ENCODE peak calls at places on chromosomes 4 and X, in eight cellular contexts. F, G, I, W, C, U, B and K are unnamed samples.

GRCh38 chr4:44738615-44739014 is 12.3 kb upstream of the GNPDA2 start:
- DNase-seq in G (peak), B (no peak), U (no peak), C (peak), W (no peak), F (peak), I (peak), K (no peak)

GRCh38 chrX:129653181-129653984 is 1.4 kb downstream of the APLN start:
- DNase-seq in B (no peak), W (no peak), C (no peak), F (no peak), U (no peak), G (no peak), I (no peak), K (no peak)

GRCh38 chr4:898869-899555 is 33.1 kb downstream of the GAK start:
- DNase-seq in F (no peak), I (no peak), U (peak), B (no peak), C (no peak), W (peak), G (no peak), K (no peak)

GRCh38 chrX:43940811-43941210 is 32.4 kb downstream of the NDP start:
- DNase-seq in W (no peak), I (peak), F (no peak), C (peak), B (no peak), U (no peak), G (peak), K (no peak)

GRCh38 chr4:74283614-74284013 is 24.7 kb upstream of the EPGN start:
- DNase-seq in F (no peak), W (no peak), B (no peak), U (no peak), I (peak), C (peak), G (peak), K (no peak)

GRCh38 chrX:102739642-102740041 is 19.1 kb downstream of the GPRASP3 start:
- DNase-seq in B (no peak), F (no peak), U (no peak), G (no peak), C (peak), I (no peak), W (no peak), K (no peak)

GRCh38 chr4:177309525-177310371 is at the start of gene NEIL3:
- DNase-seq in G (peak), U (peak), C (peak), I (peak), W (peak), B (peak), F (peak), K (peak)

GRCh38 chr4:2069161-2069971 is 10.2 kb downstream of the NAT8L start:
- DNase-seq in B (no peak), I (no peak), G (no peak), F (no peak), W (peak), U (peak), C (no peak), K (no peak)

GRCh38 chr4:93748943-93749342 is 79.6 kb upstream of the ATOH1 start:
- DNase-seq in U (no peak), G (no peak), F (no peak), B (no peak), C (no peak), I (no peak), W (no peak), K (no peak)

GRCh38 chrX:70669120-70669519 is 224.5 kb downstream of the DLG3 start:
- DNase-seq in I (no peak), G (no peak), F (no peak), C (no peak), U (no peak), B (no peak), W (no peak), K (no peak)

GRCh38 chr4:137700072-137700471 is 167.8 kb upstream of the PCDH18 start:
- DNase-seq in U (no peak), I (peak), W (no peak), F (no peak), B (no peak), C (peak), G (peak), K (no peak)

DNA sequence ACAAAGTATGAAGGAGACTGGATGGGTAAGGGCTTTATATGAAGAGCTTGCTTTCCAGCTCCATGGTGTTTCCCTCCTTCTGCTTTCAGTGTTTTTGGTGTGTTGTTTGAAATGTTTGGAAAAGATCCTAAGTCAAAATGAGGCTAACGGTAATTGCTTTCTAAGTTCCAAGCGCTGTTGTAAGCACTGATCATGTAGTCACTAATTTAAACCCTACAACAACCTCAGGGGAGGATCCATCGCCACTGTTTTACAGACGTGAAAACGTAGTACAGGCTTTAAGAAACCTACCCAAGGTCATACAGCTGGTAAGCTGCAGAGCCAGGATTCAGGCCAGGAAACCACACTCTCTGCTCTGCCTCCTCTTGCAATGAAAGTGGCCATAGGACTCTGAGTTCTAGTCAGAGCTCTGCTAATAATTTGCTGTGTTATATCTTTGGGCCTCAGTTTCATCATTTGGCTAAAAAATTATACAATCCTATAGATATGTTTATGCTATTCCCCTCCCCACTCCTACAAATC is 102.9 kb upstream of the PGRMC2 start:
- DNase-seq in F (peak), W (no peak), I (peak), C (no peak), G (no peak), B (no peak), U (no peak), K (no peak)
- TF ChIP-seq CTCF in F (no peak), W (no peak), I (no peak), C (no peak), G (no peak), B (no peak), U (no peak), K (no peak)

DNA sequence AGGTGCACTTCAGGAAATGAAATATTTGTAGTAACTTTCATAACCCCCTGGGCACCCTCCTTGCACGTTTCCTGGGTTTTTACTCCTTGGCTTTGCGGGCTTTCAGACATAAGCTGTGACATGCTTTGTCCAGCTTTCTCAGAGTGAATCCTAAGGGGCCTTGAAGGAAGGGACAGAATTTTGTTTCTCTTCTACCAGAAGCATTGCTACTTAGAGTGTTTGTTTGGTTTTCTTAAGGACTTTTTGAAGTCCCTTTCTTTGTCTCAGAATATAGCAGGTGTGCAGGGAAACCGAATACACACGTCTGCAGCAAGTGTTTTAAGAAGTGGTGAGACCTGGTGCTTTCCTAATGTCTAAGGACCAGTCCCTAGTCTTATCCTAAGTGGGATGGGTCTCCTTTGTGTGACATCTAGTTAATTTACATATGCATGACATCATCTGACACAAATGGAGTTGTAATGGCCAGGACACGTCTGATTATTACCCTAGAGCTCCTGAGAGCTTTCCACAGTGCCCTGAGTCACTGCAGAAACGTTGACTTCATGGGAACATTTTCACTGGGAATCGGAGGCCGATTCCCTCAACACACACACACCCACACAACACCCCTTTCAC is 1.3 kb downstream of the FAM149A start:
- DNase-seq in B (peak), F (peak), G (peak), I (peak), W (no peak), C (no peak), U (no peak), K (no peak)
- H3K4me3 ChIP-seq in B (peak), F (peak), G (no peak), I (no peak), W (peak), C (no peak), U (peak), K (no peak)

GRCh38 chr4:75939890-75940691 is 722 bp downstream of the NAAA start:
- DNase-seq in W (peak), G (peak), U (peak), F (peak), I (peak), C (peak), B (peak), K (no peak)

GRCh38 chr4:75935628-75936027 is 5.2 kb downstream of the NAAA start:
- DNase-seq in U (no peak), C (no peak), I (no peak), F (no peak), B (no peak), W (no peak), G (no peak), K (no peak)

GRCh38 chr4:75940692-75941253 is at the start of gene NAAA:
- DNase-seq in G (peak), U (peak), I (peak), F (peak), C (peak), B (peak), W (peak), K (no peak)
- TF ChIP-seq CTCF in G (no peak), U (no peak), I (no peak), F (peak), C (no peak), B (peak), W (peak), K (peak)

DNA sequence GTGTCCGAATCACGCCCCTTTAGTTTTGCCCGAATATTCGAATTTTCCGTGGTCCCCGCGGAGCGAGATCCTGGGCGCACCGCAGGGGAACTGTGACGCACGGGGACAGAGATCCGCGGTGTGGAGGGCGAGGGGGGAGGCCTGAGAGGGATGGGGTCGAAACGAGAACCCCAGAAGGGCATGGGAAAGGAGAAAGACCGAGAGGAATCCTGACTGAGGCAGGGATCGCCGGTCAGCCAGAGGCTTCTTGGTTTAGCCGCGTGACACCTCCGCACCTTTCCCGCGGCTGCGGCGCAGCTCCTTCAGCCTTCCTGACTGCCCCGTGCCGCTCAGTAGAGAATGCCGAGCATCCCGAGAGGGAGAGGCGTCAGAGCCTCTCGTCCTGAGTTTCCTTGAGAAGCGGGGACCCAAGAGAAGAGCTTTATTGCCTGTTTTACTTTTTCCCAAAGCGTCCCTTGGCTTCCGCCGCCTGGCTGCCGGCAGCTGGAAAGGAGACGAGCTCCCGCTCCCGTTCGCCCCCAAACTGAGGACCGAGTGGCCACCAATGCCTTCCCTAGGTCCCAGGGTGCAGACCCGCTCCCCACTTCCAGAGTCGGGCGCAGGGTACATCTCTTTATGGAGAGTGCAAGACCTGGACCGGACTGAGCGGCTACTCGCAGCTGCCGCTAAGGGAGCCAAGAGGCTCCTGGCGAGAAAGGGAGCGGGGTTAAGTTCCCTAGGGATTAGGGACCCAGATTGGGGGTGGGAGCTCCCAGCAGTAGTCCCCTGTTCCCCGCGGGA is 911 bp upstream of the GPR50 start:
- DNase-seq in W (no peak), C (no peak), F (no peak), B (no peak), G (no peak), U (no peak), I (no peak), K (no peak)
- H3K4me3 ChIP-seq in W (no peak), C (no peak), F (no peak), B (no peak), G (no peak), U (no peak), I (no peak), K (no peak)

DNA sequence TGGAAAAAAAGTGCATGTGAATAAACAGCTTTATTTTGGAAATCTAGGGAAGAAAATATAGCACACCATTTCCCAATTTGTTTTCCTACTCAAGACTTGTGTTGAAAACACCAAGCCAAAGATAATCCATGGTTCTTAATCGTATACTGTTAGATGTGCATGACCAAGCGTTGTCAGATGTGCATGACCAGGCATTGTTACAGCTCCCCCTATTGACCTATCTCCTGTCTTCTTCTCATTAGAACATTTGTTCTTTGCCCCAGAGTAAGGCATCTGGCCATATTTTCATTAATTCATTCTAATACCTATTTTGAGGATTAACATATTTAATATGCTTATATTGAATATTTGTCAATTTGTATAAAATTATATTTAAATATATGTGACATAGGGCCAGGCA is 14.4 kb upstream of the VCX start:
- DNase-seq in C (no peak), G (peak), F (no peak), W (no peak), B (no peak), U (no peak), I (no peak), K (no peak)
- TF ChIP-seq CTCF in C (no peak), G (peak), F (peak), W (no peak), B (peak), U (no peak), I (no peak), K (peak)